ENCODE peak calls at places on chromosomes 16 and 17, in seven cellular contexts. J, A, Q, S, E, T and M are unnamed samples.

GRCh38 chr17:3875317-3875716 is 17.5 kb downstream of the CAMKK1 start:
- DNase-seq in J (no peak), A (no peak), Q (no peak), S (no peak), E (no peak), T (no peak), M (no peak)

GRCh38 chr16:31214705-31215286 is 877 bp downstream of the TRIM72 start:
- DNase-seq in J (no peak), A (no peak), Q (no peak), S (no peak), E (no peak), T (no peak), M (no peak)

GRCh38 chr17:27938864-27939263 is 45.7 kb upstream of the LYRM9 start:
- DNase-seq in J (no peak), A (no peak), Q (no peak), S (no peak), E (no peak), T (no peak), M (no peak)

GRCh38 chr17:58320163-58320558 is 8.4 kb downstream of the TSPOAP1 start:
- DNase-seq in J (peak; percentile 38), A (no peak), Q (no peak), S (no peak), E (peak; percentile 38), T (no peak), M (no peak)

GRCh38 chr17:41800601-41801373 is 11.0 kb downstream of the P3H4 start:
- DNase-seq in J (no peak), A (peak; percentile 86), Q (peak; percentile 36), S (peak; percentile 70), E (no peak), T (no peak), M (no peak)

GRCh38 chr17:29176500-29177351 is 3.5 kb downstream of the MYO18A start:
- DNase-seq in J (no peak), A (peak; percentile 69), Q (peak; percentile 69), S (peak; percentile 78), E (no peak), T (no peak), M (no peak)

GRCh38 chr17:52442350-52442749 is 283.8 kb upstream of the CA10 start:
- DNase-seq in J (no peak), A (no peak), Q (no peak), S (no peak), E (no peak), T (no peak), M (no peak)

GRCh38 chr17:60627113-60627512 is 27.1 kb downstream of the PPM1D start:
- DNase-seq in J (no peak), A (peak; percentile 37), Q (no peak), S (no peak), E (no peak), T (no peak), M (no peak)

GRCh38 chr16:57984443-57985203 is 13.7 kb upstream of the CNGB1 start:
- DNase-seq in J (peak; percentile 69), A (peak; percentile 57), Q (peak; percentile 93), S (no peak), E (peak; percentile 86), T (peak; percentile 65), M (peak; percentile 64)

GRCh38 chr17:10698116-10698818 is 873 bp downstream of the ADPRM start:
- DNase-seq in J (no peak), A (peak; percentile 10), Q (no peak), S (peak; percentile 16), E (no peak), T (no peak), M (no peak)

GRCh38 chr17:40097087-40097486 is 3.3 kb downstream of the NR1D1 start:
- DNase-seq in J (no peak), A (no peak), Q (no peak), S (no peak), E (no peak), T (no peak), M (no peak)

GRCh38 chr17:19317359-19318095 is 45.0 kb downstream of the B9D1 start:
- DNase-seq in J (no peak), A (peak; percentile 89), Q (peak; percentile 85), S (peak; percentile 91), E (no peak), T (peak; percentile 46), M (peak; percentile 89)

GRCh38 chr17:64679710-64680216 is 17.7 kb upstream of the SMURF2 start:
- DNase-seq in J (no peak), A (peak; percentile 81), Q (no peak), S (no peak), E (peak; percentile 65), T (no peak), M (peak; percentile 80)

GRCh38 chr16:69763557-69763942 is 1.4 kb downstream of the WWP2 start:
- DNase-seq in J (no peak), A (no peak), Q (no peak), S (no peak), E (no peak), T (no peak), M (no peak)

GRCh38 chr17:20300399-20301037 is 166.8 kb downstream of the LGALS9B start:
- DNase-seq in J (no peak), A (no peak), Q (peak; percentile 69), S (no peak), E (peak; percentile 78), T (no peak), M (no peak)

GRCh38 chr16:5025171-5025632 is 8.5 kb downstream of the NAGPA start:
- DNase-seq in J (no peak), A (no peak), Q (no peak), S (peak; percentile 49), E (no peak), T (no peak), M (no peak)

GRCh38 chr17:35022536-35023063 is 40.9 kb downstream of the RFFL start:
- DNase-seq in J (no peak), A (peak; percentile 24), Q (peak; percentile 64), S (no peak), E (peak; percentile 96), T (peak; percentile 36), M (peak; percentile 79)
- TF ChIP-seq CTCF in J (no peak), A (no peak), Q (peak; percentile 1), S (no peak), E (peak; percentile 37), T (no peak), M (peak; percentile 20)

GRCh38 chr16:68553186-68553585 is 14.1 kb downstream of the ZFP90 start:
- DNase-seq in J (no peak), A (no peak), Q (no peak), S (no peak), E (no peak), T (no peak), M (no peak)

DNA sequence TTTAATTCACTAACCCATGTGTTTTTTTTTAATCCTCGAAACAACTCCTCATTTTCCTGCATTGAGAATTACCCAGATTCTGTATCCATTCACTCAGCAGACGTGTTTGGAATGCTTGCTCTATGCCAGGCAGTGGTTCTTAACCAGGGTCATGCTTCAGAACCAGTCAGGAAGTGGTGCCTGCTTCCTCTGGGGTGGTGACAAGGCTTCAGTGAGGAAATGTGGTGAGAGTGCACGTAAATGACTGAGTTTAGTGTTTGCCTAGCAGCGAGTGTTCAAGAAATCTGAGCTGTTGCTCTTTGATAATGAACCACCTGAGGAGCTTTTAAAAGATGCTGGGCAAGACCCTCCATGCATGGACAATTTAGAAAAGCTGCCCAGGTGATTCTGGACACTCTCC is 9.9 kb downstream of the ZFP90 start:
- DNase-seq in J (no peak), A (no peak), Q (no peak), S (no peak), E (no peak), T (no peak), M (no peak)
- TF ChIP-seq CTCF in J (no peak), A (no peak), Q (no peak), S (no peak), E (no peak), T (no peak), M (no peak)

DNA sequence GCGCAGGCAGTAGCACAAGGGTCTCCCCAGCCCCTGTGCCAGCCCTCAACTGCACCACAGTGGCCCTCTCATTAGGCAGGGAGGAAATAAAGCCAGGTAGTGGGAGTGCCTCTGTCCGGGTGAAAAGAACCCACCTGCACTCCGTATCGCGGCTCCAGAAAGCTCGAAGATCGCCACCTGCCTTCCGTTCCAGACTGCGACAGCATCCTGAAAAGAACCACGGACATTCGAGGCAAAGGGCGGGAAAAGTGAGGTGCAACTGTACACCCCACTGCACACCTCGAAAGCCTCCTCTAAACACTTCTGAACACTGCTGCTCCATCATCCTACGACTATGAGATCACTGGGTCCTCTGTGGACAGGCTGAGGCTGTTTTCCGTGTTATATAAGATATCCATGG is 28.7 kb downstream of the IFT140 start:
- DNase-seq in J (no peak), A (no peak), Q (no peak), S (no peak), E (no peak), T (no peak), M (no peak)
- TF ChIP-seq CTCF in J (no peak), A (no peak), Q (no peak), S (no peak), E (no peak), T (no peak), M (no peak)

DNA sequence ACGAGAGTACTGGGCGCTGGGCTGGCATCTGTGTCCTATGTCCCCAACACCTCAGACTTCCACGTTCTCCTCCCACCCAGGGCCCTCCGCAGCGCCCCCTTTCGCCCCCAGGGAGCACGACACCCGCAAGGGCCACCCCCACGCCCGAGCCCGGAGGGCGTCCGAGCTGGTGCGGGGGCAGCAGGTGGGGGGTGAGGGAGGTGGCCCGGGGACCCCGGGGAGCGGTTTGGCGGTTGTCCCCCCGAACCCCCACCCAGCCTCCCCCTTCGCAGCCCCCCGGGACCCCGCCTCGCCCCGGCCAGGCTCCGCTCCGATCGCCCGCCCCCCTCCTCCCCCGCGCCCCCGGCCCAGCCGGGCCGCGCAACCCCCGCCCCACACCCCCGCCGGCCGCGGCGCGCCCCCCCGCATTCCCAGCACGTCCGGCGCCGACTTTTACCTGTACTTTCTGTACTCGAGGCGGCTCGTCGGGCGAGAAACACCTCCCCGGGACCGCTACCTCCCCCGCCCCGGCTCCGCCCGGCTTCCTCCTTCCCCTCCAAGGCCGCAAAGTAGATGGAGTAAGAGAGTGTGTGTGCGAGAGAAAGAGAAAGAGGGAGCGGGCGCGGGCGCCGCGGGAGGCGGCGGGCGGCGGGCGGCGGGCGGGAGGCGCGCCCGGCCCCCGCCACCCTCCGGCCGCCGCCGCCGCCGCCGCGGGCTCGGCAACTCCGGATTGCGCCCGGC is 897 bp downstream of the CDYL2 start:
- DNase-seq in J (no peak), A (no peak), Q (no peak), S (peak; percentile 21), E (no peak), T (no peak), M (no peak)
- TF ChIP-seq CTCF in J (no peak), A (no peak), Q (no peak), S (peak; percentile 63), E (peak; percentile 31), T (no peak), M (peak; percentile 81)

DNA sequence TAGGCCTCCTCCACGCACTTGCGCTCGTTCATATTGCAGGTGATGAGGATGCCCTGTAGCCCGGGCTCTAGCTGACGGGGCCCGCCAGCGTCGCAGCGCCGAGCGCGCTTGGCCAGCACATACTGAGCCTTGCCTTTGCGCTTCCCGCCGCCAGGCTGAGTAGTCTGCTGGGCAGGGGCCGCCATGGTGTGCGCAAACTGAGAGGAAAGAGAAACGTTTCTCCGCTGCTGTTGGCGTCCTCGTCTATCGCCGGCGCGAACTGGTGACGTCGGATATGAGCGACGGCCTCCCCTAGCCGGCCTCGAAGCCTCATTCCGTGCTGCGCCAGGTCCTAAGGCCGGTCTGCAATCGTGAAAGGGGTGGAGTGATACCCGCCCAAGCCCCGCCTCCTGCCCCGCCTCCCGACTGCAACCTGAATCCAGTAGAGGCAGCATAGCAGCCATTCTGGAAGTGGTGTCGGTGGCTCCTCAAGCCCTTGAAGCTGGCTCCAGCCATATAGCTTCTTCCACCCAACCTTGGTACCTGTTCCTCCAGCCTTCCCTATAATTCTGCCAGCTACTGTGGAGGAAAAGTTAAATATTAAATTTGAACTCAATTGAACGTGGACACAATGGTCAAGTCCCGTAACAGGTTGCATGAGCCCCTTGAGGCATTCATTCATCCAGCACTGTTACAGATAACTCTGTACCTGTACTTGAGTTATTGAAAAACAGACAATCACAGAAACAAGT is at the start of gene THUMPD1:
- DNase-seq in J (peak; percentile 96), A (peak; percentile 95), Q (peak; percentile 96), S (peak; percentile 96), E (peak; percentile 98), T (peak; percentile 95), M (peak; percentile 83)
- TF ChIP-seq CTCF in J (no peak), A (peak; percentile 57), Q (peak; percentile 12), S (peak; percentile 40), E (peak; percentile 15), T (no peak), M (peak; percentile 22)